ENCODE peak calls at places on chromosomes 6 and 20, in four cellular contexts. D is GM12878, N is K562, T is HepG2. J is an unnamed sample.

GRCh38 chr6:168332020-168332419 is 12.4 kb upstream of the DACT2 start:
- DNase-seq in D (no peak), N (no peak), T (no peak), J (no peak)

GRCh38 chr6:106979435-106979884 is 4.9 kb upstream of the CD24 start:
- DNase-seq in D (peak), N (peak), T (peak), J (peak)

GRCh38 chr6:138601128-138601527 is 101.8 kb upstream of the NHSL1 start:
- DNase-seq in D (no peak), N (no peak), T (no peak), J (no peak)

GRCh38 chr6:138971601-138972000 is 16.5 kb downstream of the REPS1 start:
- DNase-seq in D (no peak), N (no peak), T (no peak), J (no peak)

GRCh38 chr6:15023448-15023847 is 222.4 kb upstream of the JARID2 start:
- DNase-seq in D (peak), N (no peak), T (no peak), J (no peak)

GRCh38 chr6:138088307-138088744 is 18.9 kb downstream of the PERP start:
- DNase-seq in D (no peak), N (no peak), T (peak), J (peak)

GRCh38 chr6:3627501-3627900 is 124.0 kb downstream of the PXDC1 start:
- DNase-seq in D (no peak), N (no peak), T (no peak), J (no peak)

GRCh38 chr6:36677753-36678487 is 594 bp upstream of the CDKN1A start:
- DNase-seq in D (no peak), N (no peak), T (peak), J (no peak)

GRCh38 chr6:56771189-56771588 is 128.5 kb upstream of the DST start:
- DNase-seq in D (no peak), N (no peak), T (no peak), J (no peak)

GRCh38 chr6:90610671-90611542 is 24.0 kb upstream of the MAP3K7 start:
- DNase-seq in D (no peak), N (peak), T (no peak), J (no peak)

GRCh38 chr6:56073761-56074160 is 173.6 kb downstream of the COL21A1 start:
- DNase-seq in D (no peak), N (no peak), T (no peak), J (no peak)

DNA sequence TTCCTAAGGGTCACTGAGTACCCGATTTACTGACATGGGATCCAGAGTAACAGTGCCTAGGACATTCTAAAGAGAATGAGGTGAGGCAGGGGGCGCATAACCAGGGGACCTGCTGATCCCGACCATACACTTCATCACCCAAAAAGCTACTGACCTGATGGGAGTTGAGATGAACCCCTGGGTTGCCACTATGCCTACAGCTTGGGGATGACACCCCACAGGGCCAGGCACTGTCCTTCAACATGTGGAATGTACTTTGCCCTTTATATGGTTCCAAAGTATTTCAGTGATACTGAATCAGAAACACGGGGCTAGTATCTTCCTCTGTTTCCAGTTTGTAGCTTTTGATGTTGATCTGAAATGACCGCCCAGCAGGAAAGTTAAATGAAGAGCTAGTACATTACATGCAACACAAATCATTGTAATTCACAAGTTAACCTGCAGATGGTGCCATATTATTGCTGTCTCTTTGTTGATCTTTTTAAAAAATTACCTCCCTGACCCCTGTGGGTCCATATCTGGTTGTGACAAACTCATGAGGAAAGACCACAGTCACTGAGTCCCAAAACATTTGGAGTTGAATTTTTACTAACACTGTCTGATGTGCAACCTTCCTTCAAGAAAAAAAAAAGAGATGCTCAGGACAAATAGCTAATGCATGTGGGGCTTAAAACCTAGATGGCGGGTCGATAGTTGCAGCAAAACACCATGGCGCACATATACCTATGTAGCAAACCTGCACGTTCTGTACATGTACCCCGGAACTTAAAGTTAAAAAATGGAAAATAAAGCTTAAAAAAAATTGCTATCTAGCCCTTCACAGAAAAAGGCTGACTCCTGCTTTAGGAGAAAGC is 42.7 kb upstream of the GCNT2 start:
- DNase-seq in D (no peak), N (peak), T (peak), J (peak)
- TF ChIP-seq ZNF274 in D (no peak), N (no peak), T (no peak), J (no peak)

DNA sequence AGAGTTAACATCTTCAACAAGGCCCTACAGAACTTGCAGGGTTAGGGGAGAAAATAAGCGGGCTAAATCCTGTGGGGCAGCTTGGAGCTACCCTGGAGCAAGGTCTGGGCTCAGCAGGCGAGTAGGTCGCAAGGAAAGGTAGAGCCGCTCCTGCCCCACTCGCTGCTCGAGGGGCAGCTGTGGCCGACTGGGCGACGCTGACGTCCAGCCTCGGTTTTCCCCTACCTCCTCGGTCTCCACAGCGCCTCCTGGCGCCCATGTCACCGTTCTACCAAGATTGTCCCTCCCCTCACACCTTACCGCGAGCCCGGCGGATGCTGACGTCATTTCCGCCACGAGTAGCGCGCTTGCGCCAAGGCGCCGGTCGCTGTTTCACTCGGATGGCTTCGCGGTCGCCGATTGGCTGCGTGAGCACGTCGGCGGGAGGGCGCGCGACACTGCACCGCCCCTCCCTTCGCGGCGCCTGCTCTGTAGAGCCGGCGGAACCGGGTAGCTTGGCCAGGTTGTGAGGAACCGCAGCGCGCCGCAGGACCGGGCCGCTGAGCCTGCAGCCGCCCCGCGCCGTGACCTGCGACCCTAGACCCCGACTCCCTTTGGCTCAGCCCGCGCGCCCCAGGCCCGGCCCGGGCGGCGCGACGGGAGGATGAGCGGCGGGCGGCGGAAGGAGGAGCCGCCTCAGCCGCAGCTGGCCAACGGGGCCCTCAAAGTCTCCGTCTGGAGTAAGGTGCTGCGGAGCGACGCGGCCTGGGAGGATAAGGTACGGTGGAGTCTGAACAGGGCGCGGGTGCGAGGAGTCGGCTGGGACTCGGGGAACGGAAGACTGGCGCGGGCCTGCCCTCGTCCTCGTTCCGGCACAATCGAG is at the start of gene RAB5IF:
- DNase-seq in D (peak), N (peak), T (peak), J (peak)
- TF ChIP-seq REST in D (peak), N (peak), T (no peak), J (no peak)

DNA sequence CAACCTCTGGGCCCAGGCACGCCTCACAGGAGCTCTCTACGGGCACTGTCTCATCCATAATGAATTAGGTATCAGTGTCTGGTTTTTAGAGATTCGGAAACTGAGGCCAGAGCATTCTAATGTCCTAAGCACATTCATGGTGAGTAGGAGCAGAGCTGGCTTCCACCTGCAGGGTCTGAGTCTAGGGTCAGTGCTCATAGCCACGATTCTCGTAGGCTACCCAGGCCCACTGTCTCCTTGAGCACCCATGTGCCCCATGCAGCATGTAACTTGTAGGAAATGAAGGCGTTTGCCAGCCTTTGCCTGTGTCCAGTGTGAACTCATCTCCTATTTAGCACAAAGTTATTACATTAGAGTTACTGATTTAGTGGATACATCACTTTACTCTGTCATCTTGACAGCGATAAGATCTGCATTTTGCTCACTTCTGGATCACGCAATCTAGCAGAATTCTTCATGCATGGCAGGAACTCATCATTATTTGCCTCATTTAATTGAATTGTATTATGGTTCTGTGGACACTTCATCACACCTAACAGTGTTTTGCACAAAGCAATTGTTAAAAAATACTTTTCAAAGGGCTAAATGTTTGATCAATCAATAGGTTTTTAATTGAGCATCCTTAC is 205.3 kb upstream of the SULF2 start:
- DNase-seq in D (no peak), N (no peak), T (no peak), J (no peak)
- TF ChIP-seq ZNF274 in D (no peak), N (no peak), T (no peak), J (no peak)

GRCh38 chr20:40991181-40991889 is 37.3 kb upstream of the TOP1 start:
- DNase-seq in D (peak), N (no peak), T (no peak), J (no peak)
- TF ChIP-seq REST in D (no peak), N (no peak), T (no peak), J (no peak)

DNA sequence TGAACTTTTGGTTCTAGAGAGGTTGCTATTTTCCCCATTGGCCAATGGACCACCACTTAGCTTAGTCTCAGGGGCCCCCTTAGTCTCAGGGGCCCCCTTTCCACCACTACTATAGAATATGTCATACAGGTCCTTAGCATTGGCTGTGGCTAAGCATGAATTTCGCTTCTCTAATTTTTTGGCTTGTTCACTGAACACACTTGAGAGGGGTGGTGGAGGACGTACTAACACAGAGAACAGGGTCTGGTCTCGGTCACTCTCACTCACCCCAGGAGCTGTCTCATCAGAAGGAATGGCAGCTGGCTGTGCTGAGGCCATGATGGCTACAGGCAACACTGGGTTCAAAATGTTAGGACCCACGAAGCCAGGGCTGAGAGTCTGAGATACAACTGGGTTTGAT is 30.3 kb downstream of the ZNF318 start:
- DNase-seq in D (peak), N (no peak), T (no peak), J (no peak)
- TF ChIP-seq ZNF274 in D (no peak), N (no peak), T (no peak), J (no peak)